ENCODE peak calls at places on chromosome 9, in six cellular contexts. L, Y, M, V, K and Q are unnamed samples.

GRCh38 chr9:86943223-86943870 is 4.0 kb downstream of the GAS1 start:
- DNase-seq in Y (no peak), M (no peak), L (no peak), K (no peak), V (no peak), Q (no peak)

GRCh38 chr9:6845128-6845826 is 87.5 kb downstream of the KDM4C start:
- DNase-seq in V (no peak), M (no peak), L (no peak), Y (no peak), K (no peak), Q (no peak)

GRCh38 chr9:2833096-2833495 is 10.8 kb downstream of the PUM3 start:
- DNase-seq in M (no peak), K (no peak), Y (no peak), V (no peak), L (no peak), Q (no peak)

GRCh38 chr9:70563437-70564204 is 149.2 kb upstream of the KLF9 start:
- DNase-seq in V (peak), Y (peak), K (no peak), M (no peak), L (peak), Q (no peak)

GRCh38 chr9:93827545-93828330 is 127.4 kb downstream of the BARX1 start:
- DNase-seq in M (peak), L (peak), Y (no peak), K (peak), V (peak), Q (peak)

GRCh38 chr9:130555061-130555460 is 24.3 kb upstream of the FUBP3 start:
- DNase-seq in K (no peak), L (no peak), V (no peak), M (no peak), Y (no peak), Q (no peak)

GRCh38 chr9:68454579-68455334 is 85.9 kb downstream of the TMEM252 start:
- DNase-seq in V (no peak), L (no peak), K (no peak), Y (no peak), M (no peak), Q (no peak)

GRCh38 chr9:16992138-16992537 is 121.7 kb upstream of the BNC2 start:
- DNase-seq in L (no peak), M (no peak), K (no peak), Y (no peak), V (no peak), Q (no peak)

GRCh38 chr9:136725612-136726011 is 13.2 kb downstream of the DIPK1B start:
- DNase-seq in V (no peak), M (no peak), Y (no peak), K (no peak), L (no peak), Q (no peak)

GRCh38 chr9:135885100-135885853 is 22.1 kb downstream of the CAMSAP1 start:
- DNase-seq in L (no peak), M (no peak), V (no peak), K (no peak), Y (no peak), Q (no peak)

GRCh38 chr9:136399176-136400037 is 563 bp downstream of the SNAPC4 start:
- DNase-seq in L (peak), V (peak), Y (no peak), M (peak), K (peak), Q (peak)

GRCh38 chr9:126522957-126523356 is 90.8 kb upstream of the LMX1B start:
- DNase-seq in M (no peak), L (no peak), V (no peak), K (no peak), Y (no peak), Q (no peak)

GRCh38 chr9:121023064-121023463 is 27.0 kb downstream of the C5 start:
- DNase-seq in Y (no peak), M (no peak), L (no peak), K (no peak), V (no peak), Q (no peak)

GRCh38 chr9:19781240-19781639 is 7.6 kb downstream of the SLC24A2 start:
- DNase-seq in L (no peak), V (peak), M (no peak), Y (no peak), K (no peak), Q (no peak)

GRCh38 chr9:134824583-134824982 is 56.0 kb upstream of the FCN2 start:
- DNase-seq in M (no peak), L (no peak), K (no peak), V (no peak), Y (no peak), Q (no peak)